ENCODE peak calls at places on chromosome X, in four cellular contexts. E, U, X and M are unnamed samples.

GRCh38 chrX:46791927-46792825 is 33.3 kb upstream of the SLC9A7 start:
- DNase-seq in U (no peak), X (no peak), E (no peak), M (no peak)

GRCh38 chrX:3598696-3599095 is 114.8 kb downstream of the PRKX start:
- DNase-seq in U (no peak), E (no peak), X (no peak), M (no peak)

GRCh38 chrX:136214551-136214950 is 36.6 kb downstream of the MAP7D3 start:
- DNase-seq in X (no peak), E (no peak), U (no peak), M (no peak)

GRCh38 chrX:94400488-94400887 is 726.5 kb downstream of the FAM133A start:
- DNase-seq in U (no peak), X (no peak), E (no peak), M (no peak)

GRCh38 chrX:66489339-66489738 is 149.5 kb downstream of the EDA2R start:
- DNase-seq in U (no peak), E (peak), X (no peak), M (no peak)

GRCh38 chrX:106903291-106903820 is at the start of gene RIPPLY1:
- DNase-seq in X (no peak), E (no peak), U (no peak), M (no peak)

GRCh38 chrX:35351212-35351611 is 408.6 kb downstream of the FAM47B start:
- DNase-seq in E (no peak), X (no peak), U (no peak), M (no peak)

GRCh38 chrX:96102997-96103396 is 581.6 kb upstream of the DIAPH2 start:
- DNase-seq in U (no peak), X (no peak), E (no peak), M (no peak)

GRCh38 chrX:30593435-30594200 is 16.1 kb upstream of the TASL start:
- DNase-seq in X (peak), E (no peak), U (no peak), M (no peak)

GRCh38 chrX:47629419-47630210 is at the start of gene CFP:
- DNase-seq in X (peak), U (no peak), E (no peak), M (no peak)

GRCh38 chrX:117510453-117510852 is 606.2 kb downstream of the KLHL13 start:
- DNase-seq in U (no peak), E (no peak), X (no peak), M (no peak)

GRCh38 chrX:73562986-73563739 is at the start of gene CHIC1:
- DNase-seq in X (peak), E (peak), U (peak), M (peak)

GRCh38 chrX:125205084-125205917 is 114.4 kb upstream of the TEX13C start:
- DNase-seq in X (no peak), E (peak), U (no peak), M (no peak)

GRCh38 chrX:123481908-123482873 is 250.7 kb downstream of the THOC2 start:
- DNase-seq in E (no peak), X (no peak), U (no peak), M (no peak)

DNA sequence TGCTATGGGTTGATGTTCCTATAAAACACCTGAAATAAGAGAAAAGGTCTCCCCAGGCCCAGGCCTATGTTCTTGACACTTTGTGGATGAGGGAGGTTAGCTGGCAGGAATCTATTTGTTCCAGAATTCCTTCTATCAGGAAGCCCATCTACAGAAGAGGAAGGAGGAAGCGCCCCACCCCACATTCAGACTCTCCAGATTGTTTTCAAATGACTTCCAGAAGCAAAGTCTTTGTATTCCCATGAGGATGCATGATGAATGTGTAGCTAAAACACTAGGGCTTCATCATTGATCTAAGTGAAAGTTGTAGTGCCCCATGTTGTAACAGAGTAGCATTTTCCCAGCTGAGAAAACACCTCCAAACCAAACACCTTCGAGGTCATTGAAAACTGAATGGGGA is 16.4 kb downstream of the OTC start:
- DNase-seq in X (no peak), U (no peak), E (no peak), M (no peak)
- TF ChIP-seq CTCF in X (no peak), U (no peak), E (no peak), M (no peak)

GRCh38 chrX:19388741-19389140 is 45.0 kb downstream of the PDHA1 start:
- DNase-seq in X (no peak), E (no peak), U (no peak), M (no peak)
- TF ChIP-seq CTCF in X (no peak), E (no peak), U (no peak), M (no peak)

GRCh38 chrX:41314204-41314603 is 19.8 kb upstream of the DDX3X start:
- DNase-seq in E (no peak), X (no peak), U (no peak), M (no peak)
- TF ChIP-seq CTCF in E (no peak), X (no peak), U (no peak), M (no peak)

GRCh38 chrX:15567886-15568616 is 32.7 kb downstream of the ACE2 start:
- DNase-seq in E (no peak), X (no peak), U (no peak), M (no peak)
- TF ChIP-seq CTCF in E (no peak), X (no peak), U (peak), M (no peak)

GRCh38 chrX:119726900-119727555 is 31.4 kb upstream of the SOWAHD start:
- DNase-seq in U (no peak), X (no peak), E (no peak), M (no peak)
- TF ChIP-seq CTCF in U (no peak), X (no peak), E (no peak), M (no peak)